ENCODE peak calls at places on chromosome 1, in eight cellular contexts. One of them, this sample, is unnamed. For H3K4me1, the result is how much of the 10 kb centered on the place peaks cover.

GRCh38 chr1:244494659-244495058 is 33.6 kb downstream of the CATSPERE start:
- DNase-seq in thyroid gland: no peak
- DNase-seq in upper lobe of right lung: no peak
- DNase-seq in lower lobe of right lung: no peak
- DNase-seq in body of pancreas: no peak
- DNase-seq in BE2C: no peak
- DNase-seq in CD8-positive, alpha-beta T cell: no peak
- DNase-seq in GM23248: no peak
- DNase-seq in this sample: no peak

GRCh38 chr1:154798645-154799044 is 71.4 kb downstream of the KCNN3 start:
- DNase-seq in lower lobe of right lung: no peak
- DNase-seq in BE2C: no peak
- DNase-seq in upper lobe of right lung: no peak
- DNase-seq in GM23248: peak
- DNase-seq in body of pancreas: no peak
- DNase-seq in thyroid gland: no peak
- DNase-seq in CD8-positive, alpha-beta T cell: no peak
- DNase-seq in this sample: no peak

GRCh38 chr1:246761386-246761785 is 37.2 kb downstream of the SCCPDH start:
- DNase-seq in GM23248: no peak
- DNase-seq in lower lobe of right lung: no peak
- DNase-seq in body of pancreas: no peak
- DNase-seq in CD8-positive, alpha-beta T cell: no peak
- DNase-seq in upper lobe of right lung: no peak
- DNase-seq in BE2C: no peak
- DNase-seq in thyroid gland: no peak
- DNase-seq in this sample: no peak

GRCh38 chr1:207021139-207021861 is 11.3 kb downstream of the C1orf116 start:
- DNase-seq in GM23248: no peak
- DNase-seq in thyroid gland: no peak
- DNase-seq in CD8-positive, alpha-beta T cell: no peak
- DNase-seq in body of pancreas: no peak
- DNase-seq in lower lobe of right lung: no peak
- DNase-seq in upper lobe of right lung: no peak
- DNase-seq in BE2C: no peak
- DNase-seq in this sample: no peak

GRCh38 chr1:10815863-10816195 is 19.4 kb upstream of the CASZ1 start:
- DNase-seq in BE2C: no peak
- DNase-seq in CD8-positive, alpha-beta T cell: no peak
- DNase-seq in GM23248: no peak
- DNase-seq in body of pancreas: peak
- DNase-seq in thyroid gland: no peak
- DNase-seq in lower lobe of right lung: no peak
- DNase-seq in upper lobe of right lung: no peak
- DNase-seq in this sample: no peak

GRCh38 chr1:32757213-32757895 is 54.8 kb upstream of the SYNC start:
- DNase-seq in GM23248: no peak
- DNase-seq in lower lobe of right lung: no peak
- DNase-seq in body of pancreas: no peak
- DNase-seq in thyroid gland: no peak
- DNase-seq in CD8-positive, alpha-beta T cell: no peak
- DNase-seq in BE2C: no peak
- DNase-seq in upper lobe of right lung: no peak
- DNase-seq in this sample: no peak

GRCh38 chr1:8822383-8823294 is 5.2 kb upstream of the RERE start:
- DNase-seq in thyroid gland: no peak
- DNase-seq in GM23248: peak
- DNase-seq in CD8-positive, alpha-beta T cell: no peak
- DNase-seq in body of pancreas: no peak
- DNase-seq in lower lobe of right lung: no peak
- DNase-seq in upper lobe of right lung: no peak
- DNase-seq in BE2C: no peak
- DNase-seq in this sample: no peak

GRCh38 chr1:42195841-42196240 is 31.3 kb upstream of the GUCA2A start:
- DNase-seq in lower lobe of right lung: no peak
- DNase-seq in thyroid gland: no peak
- DNase-seq in upper lobe of right lung: no peak
- DNase-seq in GM23248: no peak
- DNase-seq in CD8-positive, alpha-beta T cell: no peak
- DNase-seq in BE2C: no peak
- DNase-seq in body of pancreas: no peak
- DNase-seq in this sample: no peak

GRCh38 chr1:87927391-87928073 is 598.9 kb downstream of the LMO4 start:
- DNase-seq in lower lobe of right lung: no peak
- DNase-seq in upper lobe of right lung: no peak
- DNase-seq in thyroid gland: no peak
- DNase-seq in body of pancreas: no peak
- DNase-seq in CD8-positive, alpha-beta T cell: no peak
- DNase-seq in GM23248: no peak
- DNase-seq in BE2C: no peak
- DNase-seq in this sample: no peak

GRCh38 chr1:66330711-66331110 is 203.2 kb upstream of the SGIP1 start:
- DNase-seq in BE2C: no peak
- DNase-seq in thyroid gland: no peak
- DNase-seq in upper lobe of right lung: no peak
- DNase-seq in lower lobe of right lung: no peak
- DNase-seq in body of pancreas: no peak
- DNase-seq in CD8-positive, alpha-beta T cell: no peak
- DNase-seq in GM23248: peak
- DNase-seq in this sample: peak
- H3K4me1 ChIP-seq in BE2C: under half
- H3K4me1 ChIP-seq in thyroid gland: under half
- H3K4me1 ChIP-seq in upper lobe of right lung: under half
- H3K4me1 ChIP-seq in lower lobe of right lung: under half
- H3K4me1 ChIP-seq in body of pancreas: under half
- H3K4me1 ChIP-seq in CD8-positive, alpha-beta T cell: under half
- H3K4me1 ChIP-seq in GM23248: under half
- H3K4me1 ChIP-seq in this sample: under half

GRCh38 chr1:197913495-197914276 is 3.5 kb upstream of the LHX9 start:
- DNase-seq in lower lobe of right lung: no peak
- DNase-seq in GM23248: no peak
- DNase-seq in body of pancreas: no peak
- DNase-seq in BE2C: no peak
- DNase-seq in CD8-positive, alpha-beta T cell: no peak
- DNase-seq in thyroid gland: no peak
- DNase-seq in upper lobe of right lung: no peak
- DNase-seq in this sample: no peak
- H3K4me1 ChIP-seq in lower lobe of right lung: half or more
- H3K4me1 ChIP-seq in GM23248: under half
- H3K4me1 ChIP-seq in body of pancreas: half or more
- H3K4me1 ChIP-seq in BE2C: under half
- H3K4me1 ChIP-seq in CD8-positive, alpha-beta T cell: half or more
- H3K4me1 ChIP-seq in thyroid gland: under half
- H3K4me1 ChIP-seq in upper lobe of right lung: half or more
- H3K4me1 ChIP-seq in this sample: half or more

GRCh38 chr1:7786785-7787184 is 2.7 kb downstream of the PER3 start:
- DNase-seq in body of pancreas: no peak
- DNase-seq in thyroid gland: peak
- DNase-seq in CD8-positive, alpha-beta T cell: no peak
- DNase-seq in BE2C: no peak
- DNase-seq in lower lobe of right lung: no peak
- DNase-seq in GM23248: no peak
- DNase-seq in upper lobe of right lung: no peak
- DNase-seq in this sample: no peak

GRCh38 chr1:7784492-7785071 is 491 bp downstream of the PER3 start:
- DNase-seq in body of pancreas: peak
- DNase-seq in GM23248: peak
- DNase-seq in lower lobe of right lung: peak
- DNase-seq in upper lobe of right lung: no peak
- DNase-seq in BE2C: no peak
- DNase-seq in thyroid gland: peak
- DNase-seq in CD8-positive, alpha-beta T cell: no peak
- DNase-seq in this sample: no peak

GRCh38 chr1:7783826-7784491 is at the start of gene PER3:
- DNase-seq in body of pancreas: peak
- DNase-seq in thyroid gland: peak
- DNase-seq in upper lobe of right lung: peak
- DNase-seq in lower lobe of right lung: peak
- DNase-seq in CD8-positive, alpha-beta T cell: peak
- DNase-seq in GM23248: peak
- DNase-seq in BE2C: peak
- DNase-seq in this sample: peak

GRCh38 chr1:7783178-7783711 is 846 bp upstream of the PER3 start:
- DNase-seq in BE2C: peak
- DNase-seq in CD8-positive, alpha-beta T cell: no peak
- DNase-seq in lower lobe of right lung: peak
- DNase-seq in GM23248: peak
- DNase-seq in body of pancreas: peak
- DNase-seq in thyroid gland: peak
- DNase-seq in upper lobe of right lung: peak
- DNase-seq in this sample: no peak

DNA sequence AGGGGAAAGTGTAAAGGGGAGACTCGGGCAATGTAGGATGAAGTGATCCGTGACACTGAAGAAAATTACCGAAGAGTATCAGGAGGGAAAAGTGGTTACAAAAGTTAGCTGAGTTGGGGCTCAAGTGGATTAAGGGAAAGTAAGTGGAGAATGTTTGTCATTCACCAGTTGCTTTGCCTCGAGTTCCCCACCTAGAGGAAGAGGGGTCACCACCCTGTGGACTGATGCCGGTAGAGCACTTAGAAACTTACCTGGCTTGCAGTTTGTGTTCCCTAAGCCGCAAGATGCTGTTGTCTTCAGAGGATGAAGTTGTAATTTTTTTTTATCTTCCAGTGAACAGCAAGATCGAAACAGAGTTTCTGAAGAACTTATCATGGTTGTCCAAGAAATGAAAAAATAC is 1.0 kb downstream of the PER3 start:
- DNase-seq in upper lobe of right lung: no peak
- DNase-seq in lower lobe of right lung: no peak
- DNase-seq in thyroid gland: no peak
- DNase-seq in CD8-positive, alpha-beta T cell: no peak
- DNase-seq in GM23248: no peak
- DNase-seq in body of pancreas: no peak
- DNase-seq in BE2C: no peak
- DNase-seq in this sample: no peak
- H3K4me1 ChIP-seq in upper lobe of right lung: under half
- H3K4me1 ChIP-seq in lower lobe of right lung: under half
- H3K4me1 ChIP-seq in thyroid gland: under half
- H3K4me1 ChIP-seq in CD8-positive, alpha-beta T cell: under half
- H3K4me1 ChIP-seq in GM23248: under half
- H3K4me1 ChIP-seq in body of pancreas: under half
- H3K4me1 ChIP-seq in BE2C: under half
- H3K4me1 ChIP-seq in this sample: under half

GRCh38 chr1:180928272-180929230 is 15.9 kb downstream of the KIAA1614 start:
- DNase-seq in CD8-positive, alpha-beta T cell: no peak
- DNase-seq in lower lobe of right lung: no peak
- DNase-seq in body of pancreas: no peak
- DNase-seq in thyroid gland: peak
- DNase-seq in GM23248: no peak
- DNase-seq in upper lobe of right lung: no peak
- DNase-seq in BE2C: no peak
- DNase-seq in this sample: no peak
- H3K4me1 ChIP-seq in CD8-positive, alpha-beta T cell: under half
- H3K4me1 ChIP-seq in lower lobe of right lung: under half
- H3K4me1 ChIP-seq in body of pancreas: under half
- H3K4me1 ChIP-seq in thyroid gland: half or more
- H3K4me1 ChIP-seq in GM23248: under half
- H3K4me1 ChIP-seq in upper lobe of right lung: under half
- H3K4me1 ChIP-seq in BE2C: half or more
- H3K4me1 ChIP-seq in this sample: under half

GRCh38 chr1:112701227-112702066 is 5.5 kb downstream of the RHOC start:
- DNase-seq in GM23248: no peak
- DNase-seq in CD8-positive, alpha-beta T cell: no peak
- DNase-seq in lower lobe of right lung: no peak
- DNase-seq in upper lobe of right lung: no peak
- DNase-seq in body of pancreas: no peak
- DNase-seq in BE2C: no peak
- DNase-seq in thyroid gland: no peak
- DNase-seq in this sample: no peak
- H3K4me1 ChIP-seq in GM23248: under half
- H3K4me1 ChIP-seq in CD8-positive, alpha-beta T cell: under half
- H3K4me1 ChIP-seq in lower lobe of right lung: half or more
- H3K4me1 ChIP-seq in upper lobe of right lung: half or more
- H3K4me1 ChIP-seq in body of pancreas: half or more
- H3K4me1 ChIP-seq in BE2C: half or more
- H3K4me1 ChIP-seq in thyroid gland: under half
- H3K4me1 ChIP-seq in this sample: under half

GRCh38 chr1:225746361-225747179 is 31.1 kb upstream of the SRP9 start:
- DNase-seq in body of pancreas: peak
- DNase-seq in CD8-positive, alpha-beta T cell: no peak
- DNase-seq in upper lobe of right lung: peak
- DNase-seq in GM23248: peak
- DNase-seq in thyroid gland: peak
- DNase-seq in BE2C: peak
- DNase-seq in lower lobe of right lung: peak
- DNase-seq in this sample: no peak

GRCh38 chr1:225749706-225750105 is 27.9 kb upstream of the SRP9 start:
- DNase-seq in lower lobe of right lung: no peak
- DNase-seq in body of pancreas: no peak
- DNase-seq in BE2C: no peak
- DNase-seq in CD8-positive, alpha-beta T cell: no peak
- DNase-seq in upper lobe of right lung: no peak
- DNase-seq in thyroid gland: no peak
- DNase-seq in GM23248: no peak
- DNase-seq in this sample: no peak

GRCh38 chr1:225745231-225745630 is 32.4 kb upstream of the SRP9 start:
- DNase-seq in body of pancreas: no peak
- DNase-seq in upper lobe of right lung: no peak
- DNase-seq in thyroid gland: no peak
- DNase-seq in BE2C: no peak
- DNase-seq in lower lobe of right lung: no peak
- DNase-seq in GM23248: no peak
- DNase-seq in CD8-positive, alpha-beta T cell: no peak
- DNase-seq in this sample: no peak

GRCh38 chr1:225748479-225748878 is 29.1 kb upstream of the SRP9 start:
- DNase-seq in GM23248: peak
- DNase-seq in CD8-positive, alpha-beta T cell: no peak
- DNase-seq in thyroid gland: no peak
- DNase-seq in lower lobe of right lung: no peak
- DNase-seq in BE2C: no peak
- DNase-seq in upper lobe of right lung: no peak
- DNase-seq in body of pancreas: no peak
- DNase-seq in this sample: no peak

GRCh38 chr1:225747566-225747965 is 30.1 kb upstream of the SRP9 start:
- DNase-seq in upper lobe of right lung: no peak
- DNase-seq in CD8-positive, alpha-beta T cell: no peak
- DNase-seq in thyroid gland: no peak
- DNase-seq in body of pancreas: no peak
- DNase-seq in lower lobe of right lung: no peak
- DNase-seq in GM23248: peak
- DNase-seq in BE2C: no peak
- DNase-seq in this sample: no peak
- H3K4me1 ChIP-seq in upper lobe of right lung: under half
- H3K4me1 ChIP-seq in CD8-positive, alpha-beta T cell: under half
- H3K4me1 ChIP-seq in thyroid gland: under half
- H3K4me1 ChIP-seq in body of pancreas: under half
- H3K4me1 ChIP-seq in lower lobe of right lung: under half
- H3K4me1 ChIP-seq in GM23248: under half
- H3K4me1 ChIP-seq in BE2C: under half
- H3K4me1 ChIP-seq in this sample: under half

This sample was measured in naive thymus-derived CD4-positive, alpha-beta T cell.